ENCODE peak calls at places on chromosomes 5 and 9, in five cellular contexts. Y is BJ; M is central memory CD4-positive, alpha-beta T cell; S is DMS 273 treated with DMSO at 0.1 percent for 48 hours; E is tibial artery. C is an unnamed sample.

GRCh38 chr9:128027166-128027539 is 40.0 kb downstream of the NAIF1 start:
- DNase-seq in Y (no peak), M (peak; percentile 44), S (no peak), E (no peak), C (no peak)

GRCh38 chr5:98786178-98786853 is 12.9 kb downstream of the RGMB start:
- DNase-seq in Y (no peak), M (no peak), S (no peak), E (no peak), C (no peak)

GRCh38 chr9:34501889-34502425 is 20.8 kb downstream of the ENHO start:
- DNase-seq in Y (peak; percentile 16), M (no peak), S (no peak), E (no peak), C (no peak)

GRCh38 chr9:131715906-131716305 is 24.0 kb downstream of the RAPGEF1 start:
- DNase-seq in Y (no peak), M (no peak), S (no peak), E (no peak), C (no peak)

GRCh38 chr5:146540421-146540820 is 24.4 kb upstream of the GPR151 start:
- DNase-seq in Y (peak; percentile 25), M (no peak), S (no peak), E (no peak), C (no peak)

GRCh38 chr9:94979904-94980507 is 253.5 kb downstream of the AOPEP start:
- DNase-seq in Y (no peak), M (no peak), S (no peak), E (no peak), C (no peak)

GRCh38 chr5:97923997-97924396 is 741.0 kb upstream of the RIOK2 start:
- DNase-seq in Y (no peak), M (no peak), S (no peak), E (no peak), C (no peak)

GRCh38 chr9:119251951-119252350 is 117.3 kb downstream of the BRINP1 start:
- DNase-seq in Y (no peak), M (no peak), S (no peak), E (no peak), C (no peak)

GRCh38 chr5:123180676-123181393 is 91.8 kb downstream of the PRDM6 start:
- DNase-seq in Y (no peak), M (no peak), S (no peak), E (no peak), C (no peak)

GRCh38 chr9:9729082-9729481 is 883.7 kb downstream of the PTPRD start:
- DNase-seq in Y (no peak), M (no peak), S (no peak), E (no peak), C (no peak)

GRCh38 chr5:105501315-105501714 is 1938.7 kb upstream of the NUDT12 start:
- DNase-seq in Y (no peak), M (no peak), S (no peak), E (no peak), C (no peak)

GRCh38 chr9:136590788-136591187 is 44.9 kb upstream of the NOTCH1 start:
- DNase-seq in Y (no peak), M (no peak), S (no peak), E (no peak), C (no peak)

GRCh38 chr9:76297721-76298239 is 96.4 kb downstream of the RFK start:
- DNase-seq in Y (peak; percentile 71), M (no peak), S (no peak), E (peak; percentile 67), C (no peak)

GRCh38 chr5:32089146-32090000 is 84.7 kb downstream of the GOLPH3 start:
- DNase-seq in Y (no peak), M (no peak), S (no peak), E (no peak), C (no peak)

GRCh38 chr5:171848006-171848405 is 62.4 kb downstream of the SMIM23 start:
- DNase-seq in Y (no peak), M (no peak), S (no peak), E (no peak), C (no peak)

GRCh38 chr9:129209109-129209508 is 31.0 kb upstream of the IER5L start:
- DNase-seq in Y (no peak), M (no peak), S (no peak), E (no peak), C (no peak)

GRCh38 chr9:82606761-82607382 is 456.1 kb downstream of the RASEF start:
- DNase-seq in Y (peak; percentile 11), M (no peak), S (peak; percentile 3), E (no peak), C (peak; percentile 48)

GRCh38 chr5:56569576-56569975 is 245.8 kb upstream of the MAP3K1 start:
- DNase-seq in Y (peak; percentile 67), M (no peak), S (no peak), E (no peak), C (no peak)

GRCh38 chr5:145495741-145496140 is 339.4 kb downstream of the PRELID2 start:
- DNase-seq in Y (peak; percentile 52), M (no peak), S (no peak), E (no peak), C (peak; percentile 71)

GRCh38 chr5:143536364-143536763 is 132.9 kb upstream of the NR3C1 start:
- DNase-seq in Y (peak; percentile 90), M (no peak), S (no peak), E (peak; percentile 68), C (peak; percentile 28)

GRCh38 chr9:2241875-2242741 is 227.0 kb downstream of the SMARCA2 start:
- DNase-seq in Y (no peak), M (peak; percentile 48), S (peak; percentile 53), E (peak; percentile 84), C (peak; percentile 78)

GRCh38 chr5:145189786-145190185 is 645.4 kb downstream of the PRELID2 start:
- DNase-seq in Y (no peak), M (no peak), S (no peak), E (no peak), C (no peak)